ENCODE peak calls at places on chromosomes 16 and 17, in four cellular contexts. H is tibial nerve, U is astrocyte of the cerebellum, C is tibial artery. N is an unnamed sample.

GRCh38 chr17:32927724-32928526 is at the start of gene TMEM98:
- DNase-seq in H (no peak), U (no peak), C (no peak), N (no peak)

GRCh38 chr16:84406006-84406963 is 37.9 kb downstream of the ATP2C2 start:
- DNase-seq in U (no peak), H (no peak), C (no peak), N (no peak)

GRCh38 chr16:11896776-11897175 is 19.0 kb downstream of the GSPT1 start:
- DNase-seq in H (no peak), U (no peak), C (no peak), N (peak; percentile 46)

GRCh38 chr17:48728232-48729231 is at the start of gene HOXB13:
- DNase-seq in U (no peak), H (no peak), C (no peak), N (no peak)

GRCh38 chr16:63652091-63652490 is 1469.8 kb downstream of the CDH11 start:
- DNase-seq in U (no peak), H (no peak), C (no peak), N (no peak)

GRCh38 chr17:81481011-81481799 is 31.4 kb downstream of the ACTG1 start:
- DNase-seq in U (peak; percentile 11), H (peak; percentile 53), C (peak; percentile 66), N (no peak)

GRCh38 chr17:82257473-82257872 is 16.0 kb downstream of the CSNK1D start:
- DNase-seq in H (no peak), C (no peak), U (no peak), N (no peak)

GRCh38 chr17:66915204-66915611 is 49.3 kb upstream of the CACNG4 start:
- DNase-seq in H (no peak), C (no peak), U (no peak), N (no peak)

GRCh38 chr16:30046178-30046577 is 15.1 kb upstream of the TLCD3B start:
- DNase-seq in U (no peak), C (no peak), H (no peak), N (no peak)

GRCh38 chr17:11340798-11341197 is 99.8 kb downstream of the SHISA6 start:
- DNase-seq in C (no peak), H (no peak), U (no peak), N (no peak)

GRCh38 chr17:32355649-32356377 is 5.9 kb downstream of the ZNF207 start:
- DNase-seq in H (no peak), U (no peak), C (no peak), N (no peak)

GRCh38 chr16:15950167-15950854 is 895 bp downstream of the ABCC1 start:
- DNase-seq in U (no peak), H (no peak), C (peak; percentile 44), N (no peak)

GRCh38 chr16:80614908-80615696 is 74.3 kb downstream of the DYNLRB2 start:
- DNase-seq in U (peak; percentile 49), H (no peak), C (no peak), N (peak; percentile 83)

GRCh38 chr16:3362931-3363330 is 7.2 kb downstream of the OR2C1 start:
- DNase-seq in H (no peak), U (no peak), C (no peak), N (no peak)

GRCh38 chr16:80459331-80459777 is 81.4 kb upstream of the DYNLRB2 start:
- DNase-seq in U (no peak), H (peak; percentile 51), C (peak; percentile 45), N (no peak)

GRCh38 chr16:794853-795466 is 5.6 kb downstream of the GNG13 start:
- DNase-seq in H (no peak), C (no peak), U (no peak), N (no peak)

GRCh38 chr17:64938925-64939474 is 19.7 kb upstream of the LRRC37A3 start:
- DNase-seq in C (peak; percentile 30), H (peak; percentile 27), U (no peak), N (no peak)

GRCh38 chr16:84509032-84509950 is 4.8 kb upstream of the MEAK7 start:
- DNase-seq in U (no peak), C (no peak), H (no peak), N (no peak)

GRCh38 chr17:61444831-61445230 is 7.4 kb upstream of the TBX4 start:
- DNase-seq in C (no peak), H (no peak), U (no peak), N (no peak)

GRCh38 chr17:75774988-75775668 is 9.5 kb upstream of the UNK start:
- DNase-seq in U (no peak), H (no peak), C (no peak), N (no peak)

GRCh38 chr17:42667088-42667951 is 8.2 kb downstream of the TUBG2 start:
- DNase-seq in U (no peak), H (no peak), C (peak; percentile 58), N (no peak)

GRCh38 chr17:71864754-71865153 is 256.1 kb upstream of the SOX9 start:
- DNase-seq in C (no peak), H (no peak), U (no peak), N (no peak)

GRCh38 chr16:11788914-11789313 is 8.1 kb downstream of the ZC3H7A start:
- DNase-seq in H (no peak), U (no peak), C (no peak), N (no peak)

GRCh38 chr16:12410842-12411490 is 392.7 kb downstream of the CPPED1 start:
- DNase-seq in H (no peak), C (no peak), U (no peak), N (no peak)

GRCh38 chr17:47317119-47317518 is 6.6 kb upstream of the EFCAB13 start:
- DNase-seq in H (no peak), U (peak; percentile 66), C (peak; percentile 74), N (no peak)

DNA sequence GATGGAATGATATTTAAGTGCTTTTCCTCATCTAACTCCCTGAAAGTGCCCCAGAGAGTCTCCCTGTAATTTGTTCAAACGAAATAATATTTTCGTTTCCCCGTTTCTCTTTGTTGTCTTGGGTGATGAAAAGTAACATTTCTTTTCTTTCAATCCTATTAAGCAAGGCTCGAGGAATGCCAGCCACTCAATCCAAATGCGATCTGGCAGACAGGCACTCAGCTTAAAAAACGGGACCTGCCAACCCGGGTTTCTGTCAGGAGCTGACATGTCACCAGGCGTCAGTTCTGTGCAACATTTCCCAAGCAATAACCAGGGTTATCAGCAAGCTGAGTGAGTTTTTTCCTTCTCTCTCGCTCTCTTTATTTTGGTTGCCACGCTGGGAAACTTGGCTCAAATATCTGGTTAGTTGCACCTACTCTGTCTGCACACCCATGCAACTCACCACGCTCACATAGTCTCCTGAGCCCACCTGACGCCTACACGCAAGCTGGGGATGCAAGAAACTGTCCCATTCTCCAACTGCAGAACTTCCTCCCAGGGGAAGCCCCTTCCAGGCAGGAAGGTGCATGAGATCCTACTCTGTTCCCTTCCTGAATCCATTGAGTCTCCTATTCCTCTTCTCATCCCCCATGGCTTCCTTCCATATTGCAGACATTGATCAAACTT is 208.2 kb downstream of the C16orf78 start:
- DNase-seq in U (no peak), C (no peak), H (no peak), N (no peak)
- H3K4me3 ChIP-seq in U (no peak overlapping the region), C (no peak overlapping the region), H (no peak overlapping the region), N (no peak overlapping the region)

DNA sequence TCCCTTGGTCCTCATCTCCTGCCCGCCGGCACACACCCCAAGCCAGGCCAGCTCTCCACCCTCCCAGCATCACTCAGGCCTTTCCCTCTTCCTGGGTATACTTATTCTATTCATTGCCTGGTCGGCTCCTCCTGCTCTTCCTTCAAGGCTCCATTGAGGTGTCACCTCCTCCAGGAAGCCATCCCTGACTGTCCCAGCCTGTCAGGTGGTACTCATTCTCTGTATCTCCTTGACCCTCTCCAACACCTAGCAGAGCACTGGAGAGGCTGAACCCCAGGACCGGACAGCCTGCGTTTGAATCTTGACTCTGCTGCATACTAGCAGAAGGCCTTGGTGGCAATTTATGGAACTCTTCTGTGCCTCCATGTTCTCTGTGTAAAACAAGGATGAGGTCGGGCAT is 428 bp upstream of the TNFRSF13B start:
- DNase-seq in U (no peak), H (no peak), C (no peak), N (no peak)
- H3K4me3 ChIP-seq in U (no peak overlapping the region), H (no peak overlapping the region), C (no peak overlapping the region), N (no peak overlapping the region)

GRCh38 chr17:52537368-52537767 is 378.9 kb upstream of the CA10 start:
- DNase-seq in U (no peak), H (no peak), C (no peak), N (no peak)
- H3K4me3 ChIP-seq in U (no peak overlapping the region), H (no peak overlapping the region), C (no peak overlapping the region), N (no peak overlapping the region)

DNA sequence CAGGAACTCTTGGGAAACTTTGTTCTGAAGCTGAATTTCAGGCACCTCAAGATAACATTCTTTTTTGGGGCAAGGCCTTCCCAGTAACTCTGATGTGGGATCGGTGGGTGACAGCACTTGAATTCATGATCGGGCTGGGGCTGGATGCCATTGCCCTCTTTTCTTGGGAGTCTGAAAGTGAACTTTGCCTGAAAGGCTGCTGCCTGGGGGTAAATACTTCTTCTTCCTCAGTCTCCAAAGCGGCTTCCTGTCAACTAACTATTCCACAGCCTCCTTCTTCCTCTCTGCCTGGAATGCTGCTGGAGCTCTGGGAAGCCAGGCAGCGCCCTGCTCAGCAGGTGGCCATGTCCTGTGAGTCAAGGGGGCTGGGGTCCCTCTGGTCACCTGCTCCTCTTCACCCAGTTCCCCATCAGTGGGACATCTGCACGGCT is 79.5 kb downstream of the WIPI1 start:
- DNase-seq in H (no peak), C (no peak), U (no peak), N (no peak)
- H3K4me3 ChIP-seq in H (no peak overlapping the region), C (no peak overlapping the region), U (no peak overlapping the region), N (peak overlapping the region; percentile 3)

DNA sequence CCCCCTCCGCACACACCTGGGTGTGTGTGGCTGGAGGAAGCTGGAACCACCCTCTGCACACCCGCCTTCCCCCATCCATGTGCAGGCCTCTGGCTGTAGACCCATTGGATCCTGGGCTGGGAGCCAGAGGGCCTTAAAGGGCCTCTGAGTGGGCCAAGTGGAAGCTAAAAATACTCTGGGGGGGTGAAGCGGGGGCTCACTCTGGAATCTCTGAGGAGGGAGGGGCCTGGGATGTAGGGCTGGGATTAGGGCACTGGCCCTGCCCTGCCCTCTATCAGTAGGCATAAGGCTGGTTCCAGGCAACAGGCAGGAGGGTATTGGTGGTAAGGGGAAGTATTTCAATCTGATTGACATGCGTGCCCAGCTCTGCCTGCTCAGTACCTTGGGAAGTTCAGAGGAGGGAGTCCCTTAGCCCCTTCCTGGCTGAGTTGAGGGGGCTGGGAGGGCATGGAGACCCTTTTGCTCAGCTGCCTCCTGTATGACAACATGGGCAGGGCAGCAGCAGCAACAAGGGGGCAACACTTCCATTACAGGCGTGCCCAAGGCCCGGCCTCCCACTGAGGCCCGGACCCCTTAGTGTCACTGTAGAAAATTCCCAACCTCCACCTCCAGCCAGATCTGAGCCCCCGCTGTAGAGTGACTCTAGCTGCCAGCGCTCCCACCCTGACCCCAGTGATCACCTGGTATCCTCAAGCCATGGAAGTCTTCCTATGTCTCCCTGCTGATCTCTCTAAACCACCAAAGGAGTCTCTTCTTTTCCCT is 5.2 kb downstream of the ITGA3 start:
- DNase-seq in C (peak; percentile 85), U (no peak), H (no peak), N (peak; percentile 60)
- H3K4me3 ChIP-seq in C (peak overlapping the region; percentile 88), U (no peak overlapping the region), H (no peak overlapping the region), N (no peak overlapping the region)

GRCh38 chr16:56554441-56554840 is 10.4 kb upstream of the MT4 start:
- DNase-seq in U (no peak), C (no peak), H (no peak), N (no peak)

GRCh38 chr16:56549744-56550385 is 15.0 kb upstream of the MT4 start:
- DNase-seq in U (no peak), H (no peak), C (no peak), N (no peak)

GRCh38 chr16:56547120-56547948 is 17.5 kb upstream of the MT4 start:
- DNase-seq in U (peak; percentile 34), H (no peak), C (no peak), N (peak; percentile 40)

GRCh38 chr16:56547949-56548567 is 16.8 kb upstream of the MT4 start:
- DNase-seq in U (no peak), H (no peak), C (no peak), N (no peak)

GRCh38 chr16:56551796-56552738 is 12.8 kb upstream of the MT4 start:
- DNase-seq in C (no peak), U (no peak), H (no peak), N (no peak)
- H3K4me3 ChIP-seq in C (no peak overlapping the region), U (no peak overlapping the region), H (no peak overlapping the region), N (no peak overlapping the region)

GRCh38 chr17:63932008-63932561 is at the start of gene CD79B:
- DNase-seq in C (no peak), U (no peak), H (no peak), N (no peak)
- H3K4me3 ChIP-seq in C (no peak within 1 kb of the TSS), U (no peak within 1 kb of the TSS), H (no peak within 1 kb of the TSS), N (no peak within 1 kb of the TSS)

N was measured in skeletal muscle cell.